ENCODE peak calls at places on chromosomes 6 and 20, in six cellular contexts. One of them, this sample, is unnamed.

GRCh38 chr6:87053312-87053711 is 41.6 kb downstream of the CGA start:
- DNase-seq in astrocyte: no peak
- DNase-seq in heart left ventricle: no peak
- DNase-seq in small intestine: no peak
- DNase-seq in cardiac muscle cell: no peak
- DNase-seq in aorta: no peak
- DNase-seq in this sample: no peak

GRCh38 chr6:34580707-34581560 is 24.8 kb upstream of the SPDEF start:
- DNase-seq in heart left ventricle: no peak
- DNase-seq in cardiac muscle cell: peak; percentile 78
- DNase-seq in aorta: no peak
- DNase-seq in astrocyte: no peak
- DNase-seq in small intestine: no peak
- DNase-seq in this sample: peak; percentile 73

GRCh38 chr20:25058797-25059486 is 1.0 kb upstream of the ACSS1 start:
- DNase-seq in aorta: no peak
- DNase-seq in small intestine: no peak
- DNase-seq in astrocyte: no peak
- DNase-seq in heart left ventricle: peak; percentile 65
- DNase-seq in cardiac muscle cell: peak; percentile 30
- DNase-seq in this sample: peak; percentile 45

GRCh38 chr6:156828280-156828703 is 51.1 kb downstream of the ARID1B start:
- DNase-seq in heart left ventricle: no peak
- DNase-seq in aorta: no peak
- DNase-seq in small intestine: no peak
- DNase-seq in astrocyte: peak; percentile 90
- DNase-seq in cardiac muscle cell: peak; percentile 67
- DNase-seq in this sample: no peak

GRCh38 chr20:35992713-35993335 is 24.4 kb downstream of the CNBD2 start:
- DNase-seq in cardiac muscle cell: peak; percentile 72
- DNase-seq in astrocyte: peak; percentile 16
- DNase-seq in aorta: no peak
- DNase-seq in heart left ventricle: no peak
- DNase-seq in small intestine: peak; percentile 73
- DNase-seq in this sample: peak; percentile 38

GRCh38 chr6:6893701-6894100 is 214.1 kb upstream of the RREB1 start:
- DNase-seq in astrocyte: no peak
- DNase-seq in aorta: no peak
- DNase-seq in small intestine: no peak
- DNase-seq in cardiac muscle cell: no peak
- DNase-seq in heart left ventricle: no peak
- DNase-seq in this sample: no peak

GRCh38 chr6:89566011-89566775 is 72.4 kb downstream of the LYRM2 start:
- DNase-seq in astrocyte: no peak
- DNase-seq in aorta: no peak
- DNase-seq in small intestine: no peak
- DNase-seq in heart left ventricle: no peak
- DNase-seq in cardiac muscle cell: no peak
- DNase-seq in this sample: no peak

GRCh38 chr6:97186416-97186999 is 96.5 kb downstream of the MMS22L start:
- DNase-seq in aorta: peak; percentile 67
- DNase-seq in cardiac muscle cell: peak; percentile 80
- DNase-seq in small intestine: peak; percentile 78
- DNase-seq in astrocyte: no peak
- DNase-seq in heart left ventricle: peak; percentile 50
- DNase-seq in this sample: peak; percentile 21

GRCh38 chr20:3459881-3460307 is 10.9 kb upstream of the ATRN start:
- DNase-seq in aorta: no peak
- DNase-seq in astrocyte: no peak
- DNase-seq in cardiac muscle cell: no peak
- DNase-seq in small intestine: peak; percentile 81
- DNase-seq in heart left ventricle: no peak
- DNase-seq in this sample: no peak

GRCh38 chr6:21137708-21138358 is 455.7 kb upstream of the SOX4 start:
- DNase-seq in small intestine: no peak
- DNase-seq in cardiac muscle cell: peak; percentile 38
- DNase-seq in astrocyte: peak; percentile 60
- DNase-seq in heart left ventricle: no peak
- DNase-seq in aorta: no peak
- DNase-seq in this sample: no peak

GRCh38 chr20:34043025-34043424 is 49.3 kb downstream of the RALY start:
- DNase-seq in astrocyte: no peak
- DNase-seq in aorta: no peak
- DNase-seq in cardiac muscle cell: no peak
- DNase-seq in small intestine: no peak
- DNase-seq in heart left ventricle: no peak
- DNase-seq in this sample: no peak

GRCh38 chr20:38275815-38276550 is 15.4 kb upstream of the KIAA1755 start:
- DNase-seq in cardiac muscle cell: peak; percentile 81
- DNase-seq in aorta: no peak
- DNase-seq in small intestine: no peak
- DNase-seq in heart left ventricle: no peak
- DNase-seq in astrocyte: peak; percentile 89
- DNase-seq in this sample: no peak

GRCh38 chr6:139888691-139889122 is 514.3 kb upstream of the CITED2 start:
- DNase-seq in astrocyte: peak; percentile 41
- DNase-seq in small intestine: no peak
- DNase-seq in aorta: no peak
- DNase-seq in heart left ventricle: no peak
- DNase-seq in cardiac muscle cell: peak; percentile 39
- DNase-seq in this sample: no peak

GRCh38 chr6:155832596-155832995 is 377.0 kb upstream of the NOX3 start:
- DNase-seq in heart left ventricle: no peak
- DNase-seq in aorta: no peak
- DNase-seq in cardiac muscle cell: peak; percentile 62
- DNase-seq in astrocyte: peak; percentile 73
- DNase-seq in small intestine: no peak
- DNase-seq in this sample: no peak

GRCh38 chr6:136738178-136739057 is 53.9 kb downstream of the MAP3K5 start:
- DNase-seq in heart left ventricle: no peak
- DNase-seq in small intestine: peak; percentile 66
- DNase-seq in astrocyte: peak; percentile 35
- DNase-seq in aorta: no peak
- DNase-seq in cardiac muscle cell: peak; percentile 59
- DNase-seq in this sample: peak; percentile 55

GRCh38 chr6:99288668-99289067 is 60.8 kb downstream of the FAXC start:
- DNase-seq in astrocyte: no peak
- DNase-seq in cardiac muscle cell: no peak
- DNase-seq in aorta: no peak
- DNase-seq in small intestine: no peak
- DNase-seq in heart left ventricle: no peak
- DNase-seq in this sample: no peak
- H3K27ac ChIP-seq in astrocyte: no peak overlapping the region
- H3K27ac ChIP-seq in cardiac muscle cell: no peak overlapping the region
- H3K27ac ChIP-seq in aorta: no peak overlapping the region
- H3K27ac ChIP-seq in small intestine: no peak overlapping the region
- H3K27ac ChIP-seq in heart left ventricle: no peak overlapping the region
- H3K27ac ChIP-seq in this sample: no peak overlapping the region

DNA sequence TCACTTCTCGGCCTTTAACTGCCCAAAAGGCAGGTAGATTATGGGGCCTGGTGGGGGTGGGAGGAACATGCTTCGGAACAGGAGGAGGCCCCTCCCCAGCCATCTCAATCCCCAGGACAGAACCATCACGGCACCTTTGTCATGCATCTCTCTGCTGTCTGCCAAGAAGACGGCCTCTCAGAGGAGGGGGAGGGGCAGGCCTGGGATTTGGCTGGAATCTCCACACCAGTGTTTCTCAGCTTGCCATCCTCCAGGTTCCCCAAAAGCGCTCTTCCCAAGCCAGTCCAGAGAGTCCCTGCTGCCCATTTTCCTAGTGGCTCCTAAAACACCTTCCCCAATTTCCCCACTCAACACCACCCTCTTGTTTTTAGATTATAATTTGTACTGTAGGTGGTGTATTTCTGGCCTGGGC is 2.5 kb upstream of the POU5F1 start:
- DNase-seq in astrocyte: no peak
- DNase-seq in cardiac muscle cell: no peak
- DNase-seq in aorta: no peak
- DNase-seq in small intestine: no peak
- DNase-seq in heart left ventricle: no peak
- DNase-seq in this sample: no peak
- H3K27ac ChIP-seq in astrocyte: no peak overlapping the region
- H3K27ac ChIP-seq in cardiac muscle cell: no peak overlapping the region
- H3K27ac ChIP-seq in aorta: no peak overlapping the region
- H3K27ac ChIP-seq in small intestine: no peak overlapping the region
- H3K27ac ChIP-seq in heart left ventricle: no peak overlapping the region
- H3K27ac ChIP-seq in this sample: no peak overlapping the region

GRCh38 chr6:151101811-151102694 is 137.7 kb upstream of the AKAP12 start:
- DNase-seq in heart left ventricle: no peak
- DNase-seq in aorta: no peak
- DNase-seq in astrocyte: no peak
- DNase-seq in small intestine: no peak
- DNase-seq in cardiac muscle cell: no peak
- DNase-seq in this sample: no peak
- H3K27ac ChIP-seq in heart left ventricle: peak overlapping the region; percentile 49
- H3K27ac ChIP-seq in aorta: peak overlapping the region; percentile 25
- H3K27ac ChIP-seq in astrocyte: no peak overlapping the region
- H3K27ac ChIP-seq in small intestine: no peak overlapping the region
- H3K27ac ChIP-seq in cardiac muscle cell: peak overlapping the region; percentile 62
- H3K27ac ChIP-seq in this sample: peak overlapping the region; percentile 67

DNA sequence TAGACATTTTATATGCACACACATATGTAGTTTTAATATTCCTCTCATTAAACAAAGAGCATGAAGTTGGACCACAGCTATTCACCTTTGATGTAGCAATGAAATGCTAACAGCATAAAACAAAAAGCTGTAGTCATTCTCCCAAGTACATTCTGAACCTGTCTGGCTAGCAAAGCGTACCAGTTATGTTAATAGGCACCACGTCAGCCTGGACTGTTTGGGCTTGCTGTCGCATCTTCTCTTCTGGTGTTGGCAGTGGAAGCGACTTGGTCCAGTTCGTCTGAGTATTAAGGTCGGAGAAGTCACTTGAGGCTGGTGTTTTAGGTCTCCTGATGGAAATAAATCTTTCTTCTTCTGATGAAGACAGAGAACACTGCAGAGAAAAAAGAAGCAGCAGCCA is 42.8 kb downstream of the HEBP2 start:
- DNase-seq in aorta: no peak
- DNase-seq in cardiac muscle cell: no peak
- DNase-seq in astrocyte: no peak
- DNase-seq in small intestine: no peak
- DNase-seq in heart left ventricle: no peak
- DNase-seq in this sample: no peak
- H3K27ac ChIP-seq in aorta: no peak overlapping the region
- H3K27ac ChIP-seq in cardiac muscle cell: no peak overlapping the region
- H3K27ac ChIP-seq in astrocyte: no peak overlapping the region
- H3K27ac ChIP-seq in small intestine: no peak overlapping the region
- H3K27ac ChIP-seq in heart left ventricle: no peak overlapping the region
- H3K27ac ChIP-seq in this sample: no peak overlapping the region

DNA sequence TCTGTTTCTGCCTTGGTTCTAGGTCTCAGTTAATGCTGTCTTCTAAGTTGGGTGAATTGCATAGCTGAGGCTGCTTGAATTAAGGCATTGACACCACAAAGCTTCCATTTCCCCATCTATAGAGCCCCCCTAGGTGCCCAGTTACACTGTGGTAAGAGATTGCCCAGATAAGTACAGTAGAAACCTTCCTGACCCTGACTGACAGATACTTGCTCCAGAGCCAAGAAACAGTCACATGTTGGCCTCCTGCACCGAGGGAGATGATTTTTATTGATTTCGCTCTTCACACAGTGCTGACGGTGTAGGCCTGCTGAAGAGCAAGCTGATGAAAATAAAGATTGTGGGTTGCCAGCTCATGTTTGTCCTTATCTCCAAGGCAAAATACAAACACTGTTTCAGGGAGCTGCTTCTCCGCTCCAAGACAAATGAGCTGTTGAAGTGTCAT is 67.9 kb downstream of the TRMT11 start:
- DNase-seq in small intestine: no peak
- DNase-seq in heart left ventricle: no peak
- DNase-seq in aorta: no peak
- DNase-seq in astrocyte: peak; percentile 23
- DNase-seq in cardiac muscle cell: peak; percentile 37
- DNase-seq in this sample: no peak
- H3K27ac ChIP-seq in small intestine: no peak overlapping the region
- H3K27ac ChIP-seq in heart left ventricle: no peak overlapping the region
- H3K27ac ChIP-seq in aorta: no peak overlapping the region
- H3K27ac ChIP-seq in astrocyte: no peak overlapping the region
- H3K27ac ChIP-seq in cardiac muscle cell: peak overlapping the region; percentile 70
- H3K27ac ChIP-seq in this sample: no peak overlapping the region